ENCODE peak calls at places on chromosomes 6 and 20, in eight cellular contexts. I, F, Y, W, J, H, G and O are unnamed samples.

GRCh38 chr6:116402108-116402507 is 31.4 kb downstream of the DSE start:
- DNase-seq in I (no peak), F (no peak), Y (no peak), W (no peak), J (no peak), H (no peak), G (no peak), O (no peak)

GRCh38 chr20:57804470-57805250 is 94.8 kb upstream of the PMEPA1 start:
- DNase-seq in I (no peak), F (no peak), Y (no peak), W (peak; percentile 77), J (no peak), H (no peak), G (no peak), O (no peak)

GRCh38 chr20:17327185-17327780 is 100.4 kb downstream of the PCSK2 start:
- DNase-seq in I (no peak), F (no peak), Y (no peak), W (no peak), J (no peak), H (no peak), G (no peak), O (no peak)

GRCh38 chr6:123830110-123830509 is 26.4 kb downstream of the NKAIN2 start:
- DNase-seq in I (no peak), F (no peak), Y (no peak), W (no peak), J (no peak), H (no peak), G (no peak), O (peak; percentile 13)

GRCh38 chr6:170076466-170077165 is 214.3 kb downstream of the DLL1 start:
- DNase-seq in I (peak; percentile 17), F (no peak), Y (no peak), W (no peak), J (no peak), H (no peak), G (no peak), O (no peak)

GRCh38 chr6:163356324-163356723 is 58.2 kb upstream of the QKI start:
- DNase-seq in I (peak; percentile 64), F (peak; percentile 64), Y (no peak), W (no peak), J (peak; percentile 84), H (no peak), G (no peak), O (peak; percentile 68)

GRCh38 chr6:116797585-116797984 is 31.3 kb downstream of the GPRC6A start:
- DNase-seq in I (no peak), F (no peak), Y (no peak), W (no peak), J (no peak), H (no peak), G (no peak), O (no peak)

GRCh38 chr6:33822575-33823395 is 19.0 kb upstream of the MLN start:
- DNase-seq in I (peak; percentile 88), F (no peak), Y (peak; percentile 57), W (peak; percentile 92), J (no peak), H (no peak), G (no peak), O (no peak)

GRCh38 chr20:6940052-6940451 is 172.6 kb downstream of the BMP2 start:
- DNase-seq in I (peak; percentile 64), F (no peak), Y (no peak), W (peak; percentile 19), J (no peak), H (no peak), G (no peak), O (peak; percentile 28)

GRCh38 chr6:133214267-133214666 is 26.9 kb upstream of the EYA4 start:
- DNase-seq in I (no peak), F (no peak), Y (no peak), W (no peak), J (no peak), H (no peak), G (no peak), O (no peak)

GRCh38 chr20:6036213-6036612 is 17.6 kb downstream of the LRRN4 start:
- DNase-seq in I (no peak), F (no peak), Y (no peak), W (no peak), J (no peak), H (no peak), G (no peak), O (peak; percentile 11)

GRCh38 chr6:80728830-80729229 is 622.4 kb downstream of the BCKDHB start:
- DNase-seq in I (no peak), F (no peak), Y (no peak), W (no peak), J (no peak), H (peak; percentile 12), G (no peak), O (no peak)

GRCh38 chr6:2810092-2810671 is 31.5 kb downstream of the SERPINB1 start:
- DNase-seq in I (no peak), F (no peak), Y (peak; percentile 71), W (no peak), J (no peak), H (no peak), G (no peak), O (peak; percentile 60)

GRCh38 chr6:159044899-159045727 is at the start of gene TAGAP:
- DNase-seq in I (no peak), F (peak; percentile 48), Y (peak; percentile 32), W (no peak), J (peak; percentile 87), H (no peak), G (peak; percentile 86), O (peak; percentile 14)

GRCh38 chr20:35200255-35200654 is 26.2 kb upstream of the MMP24 start:
- DNase-seq in I (no peak), F (no peak), Y (no peak), W (no peak), J (no peak), H (peak; percentile 20), G (no peak), O (peak; percentile 83)

GRCh38 chr6:151269318-151269995 is 29.7 kb downstream of the AKAP12 start:
- DNase-seq in I (no peak), F (no peak), Y (no peak), W (no peak), J (no peak), H (no peak), G (no peak), O (peak; percentile 78)

GRCh38 chr20:6041808-6042265 is 12.0 kb downstream of the LRRN4 start:
- DNase-seq in I (no peak), F (no peak), Y (no peak), W (no peak), J (no peak), H (no peak), G (no peak), O (no peak)

GRCh38 chr6:152378154-152378553 is 259.0 kb downstream of the SYNE1 start:
- DNase-seq in I (no peak), F (no peak), Y (no peak), W (no peak), J (no peak), H (no peak), G (no peak), O (peak; percentile 36)

GRCh38 chr6:128327890-128328289 is 192.5 kb downstream of the PTPRK start:
- DNase-seq in I (peak; percentile 28), F (no peak), Y (peak; percentile 46), W (peak; percentile 35), J (no peak), H (no peak), G (peak; percentile 57), O (peak; percentile 20)

GRCh38 chr20:35568645-35569044 is 26.8 kb downstream of the ERGIC3 start:
- DNase-seq in I (peak; percentile 69), F (no peak), Y (peak; percentile 62), W (peak; percentile 29), J (no peak), H (no peak), G (no peak), O (peak; percentile 19)

GRCh38 chr6:149806127-149806526 is 56.6 kb downstream of the PCMT1 start:
- DNase-seq in I (no peak), F (no peak), Y (no peak), W (no peak), J (no peak), H (no peak), G (no peak), O (no peak)

GRCh38 chr20:20217626-20218025 is 150.3 kb upstream of the INSM1 start:
- DNase-seq in I (no peak), F (no peak), Y (no peak), W (no peak), J (no peak), H (no peak), G (no peak), O (no peak)

GRCh38 chr6:147135211-147135672 is 69.0 kb upstream of the STXBP5 start:
- DNase-seq in I (no peak), F (no peak), Y (no peak), W (no peak), J (no peak), H (no peak), G (no peak), O (peak; percentile 72)

GRCh38 chr6:158819213-158819976 is at the start of gene EZR:
- DNase-seq in I (peak; percentile 89), F (peak; percentile 85), Y (peak; percentile 87), W (peak; percentile 85), J (peak; percentile 94), H (no peak), G (peak; percentile 82), O (no peak)

GRCh38 chr6:111950661-111951426 is 77.6 kb upstream of the FYN start:
- DNase-seq in I (no peak), F (peak; percentile 12), Y (no peak), W (no peak), J (peak; percentile 69), H (no peak), G (no peak), O (peak; percentile 80)

GRCh38 chr6:127191716-127192115 is 73.2 kb downstream of the RSPO3 start:
- DNase-seq in I (no peak), F (no peak), Y (no peak), W (no peak), J (no peak), H (no peak), G (no peak), O (peak; percentile 13)

GRCh38 chr6:21749754-21750153 is 156.2 kb downstream of the SOX4 start:
- DNase-seq in I (no peak), F (no peak), Y (no peak), W (no peak), J (no peak), H (no peak), G (no peak), O (no peak)

GRCh38 chr20:13259921-13260320 is 38.8 kb downstream of the ISM1 start:
- DNase-seq in I (no peak), F (no peak), Y (no peak), W (no peak), J (no peak), H (no peak), G (no peak), O (no peak)

GRCh38 chr6:72081880-72082279 is 195.5 kb downstream of the RIMS1 start:
- DNase-seq in I (no peak), F (no peak), Y (no peak), W (no peak), J (no peak), H (no peak), G (no peak), O (no peak)

GRCh38 chr20:35604444-35604750 is 11.2 kb upstream of the SPAG4 start:
- DNase-seq in I (peak; percentile 83), F (no peak), Y (peak; percentile 63), W (peak; percentile 68), J (no peak), H (no peak), G (no peak), O (no peak)

GRCh38 chr6:69894578-69895347 is 28.4 kb downstream of the COL19A1 start:
- DNase-seq in I (no peak), F (no peak), Y (no peak), W (no peak), J (no peak), H (peak; percentile 62), G (no peak), O (peak; percentile 85)

GRCh38 chr6:3226422-3227362 is 761 bp downstream of the TUBB2B start:
- DNase-seq in I (no peak), F (no peak), Y (no peak), W (peak; percentile 89), J (peak; percentile 67), H (no peak), G (no peak), O (peak; percentile 66)